ENCODE peak calls at places on chromosomes 4 and X, in eight cellular contexts. O is GM12891; Y is neural crest cell; J is NCI-H1105 treated with DMSO at 0.1 percent for 48 hours; R is hepatocyte; D is hippocampal formation; C is activated CD4-positive, alpha-beta memory T cell treated with anti-CD3 and anti-CD28 coated beads, Interleukin-2, amount 10 ng/mL, durations not matched to agents 7 days and 5 days; A is stimulated activated effector memory CD8-positive, alpha-beta T cell treated with anti-CD3 and anti-CD28 coated beads, Interleukin-12 subunit alpha, Interleukin-12 subunit beta, amount 100 ng/mL, for 72 hours. M is an unnamed sample.

GRCh38 chr4:185112104-185112503 is 31.0 kb upstream of the SLC25A4 start:
- DNase-seq in O (no peak), Y (no peak), J (no peak), R (peak), D (no peak), C (no peak), A (no peak), M (no peak)

GRCh38 chrX:29468911-29469494 is 746.4 kb upstream of the MAGEB2 start:
- DNase-seq in O (no peak), Y (no peak), J (no peak), R (no peak), D (no peak), C (no peak), A (no peak), M (no peak)

GRCh38 chr4:53189011-53189410 is 176.8 kb downstream of the SCFD2 start:
- DNase-seq in O (no peak), Y (no peak), J (no peak), R (no peak), D (no peak), C (no peak), A (no peak), M (peak)

GRCh38 chrX:16578218-16578617 is 71.7 kb upstream of the S100G start:
- DNase-seq in O (no peak), Y (no peak), J (no peak), R (no peak), D (no peak), C (no peak), A (no peak), M (no peak)

GRCh38 chrX:123961268-123962005 is at the start of gene STAG2:
- DNase-seq in O (no peak), Y (peak), J (peak), R (peak), D (peak), C (peak), A (peak), M (peak)

GRCh38 chr4:152531479-152531878 is 4.4 kb downstream of the FBXW7 start:
- DNase-seq in O (no peak), Y (no peak), J (no peak), R (no peak), D (no peak), C (no peak), A (no peak), M (no peak)

GRCh38 chr4:4217123-4217522 is 9.6 kb downstream of the OTOP1 start:
- DNase-seq in O (no peak), Y (no peak), J (no peak), R (no peak), D (no peak), C (no peak), A (no peak), M (no peak)

GRCh38 chr4:1380368-1381151 is 25.7 kb downstream of the NKX1-1 start:
- DNase-seq in O (no peak), Y (no peak), J (no peak), R (no peak), D (no peak), C (no peak), A (no peak), M (no peak)

GRCh38 chr4:16772366-16772850 is 126.0 kb downstream of the LDB2 start:
- DNase-seq in O (no peak), Y (no peak), J (no peak), R (no peak), D (no peak), C (no peak), A (no peak), M (no peak)

GRCh38 chrX:9533611-9534010 is 68.8 kb downstream of the TBL1X start:
- DNase-seq in O (no peak), Y (no peak), J (no peak), R (no peak), D (no peak), C (no peak), A (no peak), M (no peak)

GRCh38 chr4:57156242-57156990 is 46.2 kb upstream of the IGFBP7 start:
- DNase-seq in O (no peak), Y (no peak), J (no peak), R (no peak), D (no peak), C (no peak), A (no peak), M (no peak)

GRCh38 chr4:120517966-120518365 is 404.6 kb downstream of the PRDM5 start:
- DNase-seq in O (no peak), Y (no peak), J (no peak), R (peak), D (no peak), C (no peak), A (no peak), M (peak)

GRCh38 chrX:153773741-153774575 is 6.9 kb upstream of the SRPK3 start:
- DNase-seq in O (no peak), Y (no peak), J (no peak), R (no peak), D (no peak), C (no peak), A (no peak), M (no peak)

GRCh38 chr4:180189639-180190038 is 2053.6 kb upstream of the TENM3 start:
- DNase-seq in O (no peak), Y (no peak), J (no peak), R (no peak), D (no peak), C (no peak), A (no peak), M (no peak)

GRCh38 chrX:19332983-19333382 is 10.7 kb upstream of the PDHA1 start:
- DNase-seq in O (no peak), Y (no peak), J (peak), R (peak), D (peak), C (no peak), A (no peak), M (peak)

GRCh38 chr4:186161138-186161537 is 30.2 kb upstream of the CYP4V2 start:
- DNase-seq in O (peak), Y (no peak), J (peak), R (peak), D (no peak), C (peak), A (no peak), M (no peak)

GRCh38 chr4:133270021-133270570 is 121.0 kb downstream of the PCDH10 start:
- DNase-seq in O (no peak), Y (no peak), J (no peak), R (peak), D (no peak), C (no peak), A (no peak), M (no peak)

GRCh38 chr4:110631582-110632505 is 9.0 kb upstream of the PITX2 start:
- DNase-seq in O (peak), Y (peak), J (peak), R (peak), D (peak), C (peak), A (no peak), M (peak)

GRCh38 chrX:19629541-19629940 is 114.2 kb upstream of the MAP3K15 start:
- DNase-seq in O (peak), Y (no peak), J (no peak), R (no peak), D (no peak), C (no peak), A (no peak), M (no peak)

GRCh38 chr4:113756005-113756410 is 5.5 kb downstream of the CAMK2D start:
- DNase-seq in O (no peak), Y (no peak), J (peak), R (no peak), D (no peak), C (no peak), A (no peak), M (peak)

GRCh38 chr4:101356928-101357327 is 9.6 kb upstream of the PPP3CA start:
- DNase-seq in O (no peak), Y (no peak), J (no peak), R (peak), D (no peak), C (no peak), A (no peak), M (no peak)

GRCh38 chr4:15327311-15328298 is 100.2 kb upstream of the C1QTNF7 start:
- DNase-seq in O (no peak), Y (no peak), J (no peak), R (peak), D (no peak), C (no peak), A (no peak), M (no peak)

GRCh38 chr4:140047017-140047640 is 106.9 kb downstream of the MAML3 start:
- DNase-seq in O (no peak), Y (no peak), J (no peak), R (no peak), D (no peak), C (no peak), A (no peak), M (peak)

GRCh38 chr4:18401435-18401834 is 379.9 kb upstream of the LCORL start:
- DNase-seq in O (no peak), Y (no peak), J (no peak), R (peak), D (no peak), C (no peak), A (no peak), M (peak)